ENCODE peak calls at places on chromosomes 2 and 18, in seven cellular contexts. O is activated CD8-positive, alpha-beta T cell treated with anti-CD3 and anti-CD28 coated beads for 36 hours; I is H9; Z is GM13977; L is chondrocyte; Q is left ventricle myocardium inferior; V is adrenal gland. X is an unnamed sample.

GRCh38 chr18:31042391-31043181 is at the start of gene DSC3:
- DNase-seq in O (no peak), I (peak; percentile 66), Z (peak; percentile 45), L (peak; percentile 72), Q (no peak), V (peak; percentile 11), X (peak; percentile 72)

GRCh38 chr2:44747794-44748193 is 193.7 kb upstream of the SIX3 start:
- DNase-seq in O (no peak), I (no peak), Z (no peak), L (no peak), Q (no peak), V (no peak), X (no peak)

GRCh38 chr2:109507217-109507616 is 106.5 kb downstream of the SEPTIN10 start:
- DNase-seq in O (no peak), I (no peak), Z (no peak), L (no peak), Q (no peak), V (no peak), X (no peak)

GRCh38 chr2:215929602-215930335 is 83.6 kb downstream of the MREG start:
- DNase-seq in O (peak; percentile 3), I (no peak), Z (no peak), L (no peak), Q (no peak), V (no peak), X (no peak)

GRCh38 chr2:170222298-170222697 is 44.4 kb downstream of the MYO3B start:
- DNase-seq in O (no peak), I (peak; percentile 47), Z (no peak), L (no peak), Q (no peak), V (no peak), X (no peak)

GRCh38 chr2:42254186-42254911 is 85.2 kb downstream of the EML4 start:
- DNase-seq in O (no peak), I (no peak), Z (no peak), L (no peak), Q (no peak), V (no peak), X (no peak)

GRCh38 chr2:20421988-20422678 is 24.7 kb upstream of the RHOB start:
- DNase-seq in O (no peak), I (no peak), Z (no peak), L (no peak), Q (peak; percentile 97), V (peak; percentile 98), X (no peak)

GRCh38 chr2:118046628-118047210 is 32.8 kb upstream of the CCDC93 start:
- DNase-seq in O (no peak), I (no peak), Z (peak; percentile 29), L (no peak), Q (no peak), V (no peak), X (no peak)

GRCh38 chr2:109463891-109464290 is 149.9 kb downstream of the SEPTIN10 start:
- DNase-seq in O (no peak), I (no peak), Z (no peak), L (peak; percentile 13), Q (no peak), V (no peak), X (no peak)

GRCh38 chr2:114724513-114724912 is 282.1 kb downstream of the DPP10 start:
- DNase-seq in O (no peak), I (no peak), Z (no peak), L (no peak), Q (no peak), V (no peak), X (no peak)

GRCh38 chr2:46923011-46923669 is 7.5 kb upstream of the MCFD2 start:
- DNase-seq in O (no peak), I (no peak), Z (no peak), L (no peak), Q (no peak), V (no peak), X (no peak)

GRCh38 chr2:168086805-168087204 is 160.6 kb downstream of the STK39 start:
- DNase-seq in O (no peak), I (no peak), Z (no peak), L (no peak), Q (no peak), V (no peak), X (no peak)

GRCh38 chr2:212494413-212495020 is 44.1 kb downstream of the ERBB4 start:
- DNase-seq in O (no peak), I (no peak), Z (no peak), L (no peak), Q (no peak), V (no peak), X (no peak)

GRCh38 chr2:228048838-228049490 is 132.5 kb downstream of the SPHKAP start:
- DNase-seq in O (peak; percentile 2), I (peak; percentile 49), Z (peak; percentile 6), L (no peak), Q (no peak), V (peak; percentile 28), X (peak; percentile 17)

GRCh38 chr2:137715731-137716191 is 248.5 kb upstream of the HNMT start:
- DNase-seq in O (no peak), I (no peak), Z (no peak), L (no peak), Q (no peak), V (no peak), X (no peak)

GRCh38 chr2:43183743-43184142 is 42.7 kb downstream of the ZFP36L2 start:
- DNase-seq in O (no peak), I (peak; percentile 45), Z (no peak), L (no peak), Q (no peak), V (no peak), X (no peak)

GRCh38 chr2:120960994-120961393 is 225.3 kb downstream of the GLI2 start:
- DNase-seq in O (no peak), I (no peak), Z (no peak), L (no peak), Q (no peak), V (no peak), X (no peak)

GRCh38 chr2:58107803-58108710 is 61.5 kb downstream of the VRK2 start:
- DNase-seq in O (no peak), I (no peak), Z (no peak), L (no peak), Q (no peak), V (no peak), X (no peak)

GRCh38 chr18:48923746-48924580 is 26.8 kb downstream of the SMAD7 start:
- DNase-seq in O (peak; percentile 64), I (no peak), Z (peak; percentile 63), L (peak; percentile 81), Q (no peak), V (no peak), X (no peak)

GRCh38 chr18:41165625-41166024 is 789.4 kb upstream of the PIK3C3 start:
- DNase-seq in O (no peak), I (no peak), Z (no peak), L (no peak), Q (no peak), V (no peak), X (no peak)

GRCh38 chr18:12497296-12497695 is 89.6 kb downstream of the PRELID3A start:
- DNase-seq in O (no peak), I (no peak), Z (no peak), L (no peak), Q (no peak), V (no peak), X (no peak)

GRCh38 chr2:240578110-240578450 is 8.5 kb upstream of the CAPN10 start:
- DNase-seq in O (no peak), I (no peak), Z (no peak), L (no peak), Q (peak; percentile 21), V (no peak), X (no peak)

GRCh38 chr2:113700186-113700841 is 56.1 kb downstream of the SLC35F5 start:
- DNase-seq in O (peak; percentile 82), I (peak; percentile 35), Z (peak; percentile 85), L (no peak), Q (peak; percentile 48), V (peak; percentile 32), X (no peak)

GRCh38 chr18:73841661-73842060 is 306.0 kb downstream of the FBXO15 start:
- DNase-seq in O (no peak), I (no peak), Z (no peak), L (no peak), Q (no peak), V (no peak), X (no peak)
- TF ChIP-seq CTCF in O (no peak), I (peak; percentile 49), Z (no peak), L (peak; percentile 41), Q (peak; percentile 30), V (no peak), X (peak; percentile 52)

GRCh38 chr2:221372156-221372870 is 199.8 kb downstream of the EPHA4 start:
- DNase-seq in O (no peak), I (peak; percentile 82), Z (no peak), L (no peak), Q (no peak), V (no peak), X (peak; percentile 30)
- TF ChIP-seq CTCF in O (no peak), I (peak; percentile 69), Z (no peak), L (peak; percentile 58), Q (no peak), V (no peak), X (no peak)

GRCh38 chr2:68134554-68134953 is 23.1 kb upstream of the PNO1 start:
- DNase-seq in O (no peak), I (no peak), Z (no peak), L (no peak), Q (no peak), V (no peak), X (no peak)

GRCh38 chr2:68134120-68134519 is 23.6 kb upstream of the PNO1 start:
- DNase-seq in O (no peak), I (no peak), Z (no peak), L (no peak), Q (no peak), V (no peak), X (no peak)

DNA sequence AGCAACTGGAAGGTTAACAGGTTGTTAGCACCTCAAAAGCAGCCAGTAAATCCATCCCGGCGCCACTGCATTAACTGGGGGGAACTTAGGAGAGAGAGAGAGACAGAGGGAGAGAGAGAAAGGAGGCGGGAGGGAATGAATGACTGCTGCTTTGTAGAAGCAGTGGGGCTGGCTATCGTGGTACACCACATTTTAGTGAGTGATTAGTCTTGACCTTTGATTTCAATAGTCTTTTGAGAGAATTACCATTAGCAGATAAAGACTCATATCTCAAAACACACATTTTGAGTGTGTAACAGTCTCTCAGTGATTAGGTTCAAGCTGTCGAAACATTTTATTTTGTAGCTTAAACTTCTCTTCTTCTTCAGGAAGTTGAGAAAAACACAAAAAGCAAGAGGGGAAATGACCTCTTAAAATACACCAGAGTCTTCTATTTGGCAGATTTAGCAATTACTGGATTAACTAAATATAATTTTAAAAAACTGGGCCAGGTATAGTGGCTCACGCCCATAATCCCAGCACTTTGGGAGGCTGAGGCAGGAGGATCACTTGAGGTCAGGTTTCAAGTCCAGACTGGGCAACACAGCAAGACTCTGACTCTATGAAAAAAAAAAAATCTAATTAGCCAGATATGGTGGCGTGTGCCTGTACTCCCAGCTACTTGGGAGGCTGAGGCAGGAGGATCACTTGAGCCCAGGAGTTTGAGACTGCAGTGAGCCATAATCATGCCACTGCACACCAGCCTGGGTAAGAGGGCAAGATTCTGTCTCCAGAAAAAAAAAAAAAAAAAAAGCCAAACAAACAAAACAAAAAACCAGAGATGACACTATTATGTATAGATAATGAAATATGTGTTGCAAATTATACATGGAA is 22.0 kb upstream of the PNO1 start:
- DNase-seq in O (no peak), I (no peak), Z (no peak), L (no peak), Q (no peak), V (no peak), X (no peak)
- TF ChIP-seq CTCF in O (no peak), I (no peak), Z (no peak), L (no peak), Q (no peak), V (no peak), X (no peak)

GRCh38 chr2:144890828-144891227 is 370.9 kb upstream of the ZEB2 start:
- DNase-seq in O (no peak), I (no peak), Z (no peak), L (no peak), Q (no peak), V (no peak), X (no peak)
- TF ChIP-seq CTCF in O (no peak), I (peak; percentile 50), Z (no peak), L (peak; percentile 75), Q (peak; percentile 35), V (no peak), X (peak; percentile 16)